ENCODE peak calls at places on chromosomes 3 and 15, in eight cellular contexts. M, I, J, Q, G, X, T and H are unnamed samples.

GRCh38 chr15:40312370-40313158 is 4.8 kb upstream of the PLCB2 start:
- DNase-seq in Q (no peak), T (no peak), I (no peak), J (no peak), G (no peak), X (no peak), M (no peak), H (no peak)

GRCh38 chr15:33091983-33092688 is 102.4 kb downstream of the FMN1 start:
- DNase-seq in G (no peak), Q (no peak), X (no peak), T (no peak), M (no peak), J (no peak), I (no peak), H (no peak)

GRCh38 chr3:160226740-160227048 is 1.5 kb downstream of the C3orf80 start:
- DNase-seq in M (peak; percentile 24), I (no peak), X (no peak), G (no peak), Q (no peak), T (no peak), J (no peak), H (no peak)

GRCh38 chr3:66427951-66428350 is 72.9 kb downstream of the LRIG1 start:
- DNase-seq in G (no peak), T (no peak), I (no peak), X (no peak), M (no peak), Q (no peak), J (no peak), H (no peak)

GRCh38 chr3:123559040-123559861 is 25.6 kb downstream of the HACD2 start:
- DNase-seq in J (no peak), I (peak; percentile 74), Q (no peak), X (no peak), G (no peak), M (peak; percentile 14), T (no peak), H (no peak)

GRCh38 chr3:119800844-119801243 is 18.9 kb downstream of the NR1I2 start:
- DNase-seq in T (no peak), G (no peak), M (no peak), X (no peak), J (no peak), Q (no peak), I (no peak), H (no peak)

GRCh38 chr15:76378691-76379090 is 42.1 kb downstream of the ISL2 start:
- DNase-seq in M (no peak), I (no peak), G (no peak), J (no peak), T (no peak), X (no peak), Q (no peak), H (no peak)

GRCh38 chr15:48717458-48717857 is 71.9 kb upstream of the FBN1 start:
- DNase-seq in X (no peak), Q (no peak), G (no peak), J (no peak), I (peak; percentile 44), M (no peak), T (no peak), H (no peak)

GRCh38 chr15:74233864-74234597 is 2.1 kb upstream of the CCDC33 start:
- DNase-seq in G (no peak), Q (no peak), J (no peak), M (no peak), T (no peak), I (no peak), X (no peak), H (no peak)

GRCh38 chr3:81218023-81218422 is 543.4 kb downstream of the GBE1 start:
- DNase-seq in I (peak; percentile 73), X (no peak), J (no peak), G (no peak), T (no peak), Q (no peak), M (peak; percentile 41), H (no peak)

DNA sequence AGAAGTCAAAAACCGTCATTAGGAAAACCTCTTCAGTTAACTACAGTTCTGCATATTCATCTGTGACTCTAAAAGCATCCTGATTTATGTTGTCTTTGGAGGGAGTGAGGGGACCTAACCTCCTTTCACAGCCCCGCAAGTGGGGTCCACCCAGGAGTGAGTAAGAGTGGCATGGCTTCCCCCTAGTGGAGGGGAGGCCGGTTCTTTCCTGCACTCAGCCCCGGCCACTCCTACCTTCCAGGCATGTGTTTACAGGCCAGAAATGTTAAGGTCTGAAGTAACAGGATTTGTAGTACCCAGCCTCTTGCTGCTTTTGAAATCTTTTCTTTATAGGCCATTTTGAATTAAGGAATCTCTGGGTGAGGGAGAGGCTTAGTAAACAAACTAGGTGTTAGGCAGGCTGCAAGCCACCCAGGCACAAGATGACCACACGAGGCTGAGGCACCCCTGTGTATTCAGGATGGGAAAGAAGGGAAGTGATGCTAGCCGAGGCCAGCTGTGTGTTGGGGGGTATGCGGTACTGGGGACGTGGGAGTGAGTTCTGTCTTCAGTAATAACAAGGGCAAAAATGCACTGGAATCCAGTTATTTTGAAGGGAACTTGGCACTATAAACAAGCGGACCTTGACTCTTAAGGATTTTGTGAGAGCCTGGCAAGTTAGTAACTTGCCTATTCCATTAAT is 50.5 kb downstream of the CTDSPL start:
- DNase-seq in M (no peak), G (no peak), Q (no peak), I (no peak), J (no peak), T (no peak), X (peak; percentile 81), H (no peak)
- TF ChIP-seq CTCF in M (no peak), G (no peak), Q (no peak), I (peak; percentile 35), J (no peak), T (peak; percentile 31), X (no peak), H (peak; percentile 43)

GRCh38 chr15:58779554-58779953 is 8.5 kb downstream of the MINDY2 start:
- DNase-seq in G (no peak), J (no peak), T (no peak), I (no peak), Q (no peak), M (no peak), X (no peak), H (no peak)

GRCh38 chr15:58777107-58777506 is 6.0 kb downstream of the MINDY2 start:
- DNase-seq in Q (no peak), J (no peak), X (no peak), G (no peak), T (no peak), M (no peak), I (no peak), H (no peak)

GRCh38 chr15:58773024-58773423 is 1.9 kb downstream of the MINDY2 start:
- DNase-seq in X (no peak), G (no peak), J (no peak), I (no peak), M (no peak), Q (no peak), T (no peak), H (no peak)

GRCh38 chr15:58771621-58772235 is 626 bp downstream of the MINDY2 start:
- DNase-seq in I (peak; percentile 35), Q (peak; percentile 45), T (peak; percentile 53), X (peak; percentile 89), G (no peak), J (no peak), M (peak; percentile 65), H (peak; percentile 72)

DNA sequence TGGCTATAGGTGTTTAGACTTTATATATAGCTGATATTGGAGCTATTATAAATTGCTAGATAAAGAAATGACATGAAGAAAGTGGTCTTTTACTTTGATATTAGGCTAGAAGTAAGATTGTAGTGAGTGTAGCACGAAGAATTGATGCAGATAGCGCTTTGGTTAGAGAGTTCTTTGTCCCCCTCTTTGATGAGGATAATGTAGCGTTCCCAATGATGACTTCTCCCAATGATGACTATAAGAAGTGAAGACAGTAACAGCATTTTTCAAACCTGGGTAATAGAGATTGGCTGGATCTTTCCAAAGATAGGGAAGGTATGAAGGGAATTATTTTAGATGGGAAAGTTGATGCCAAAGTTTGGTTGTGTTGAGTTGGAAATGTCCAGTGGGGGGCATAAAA is 4.3 kb downstream of the MINDY2 start:
- DNase-seq in M (no peak), G (no peak), X (no peak), T (no peak), J (no peak), I (no peak), Q (no peak), H (no peak)
- TF ChIP-seq CTCF in M (no peak), G (no peak), X (no peak), T (no peak), J (no peak), I (no peak), Q (no peak), H (no peak)

DNA sequence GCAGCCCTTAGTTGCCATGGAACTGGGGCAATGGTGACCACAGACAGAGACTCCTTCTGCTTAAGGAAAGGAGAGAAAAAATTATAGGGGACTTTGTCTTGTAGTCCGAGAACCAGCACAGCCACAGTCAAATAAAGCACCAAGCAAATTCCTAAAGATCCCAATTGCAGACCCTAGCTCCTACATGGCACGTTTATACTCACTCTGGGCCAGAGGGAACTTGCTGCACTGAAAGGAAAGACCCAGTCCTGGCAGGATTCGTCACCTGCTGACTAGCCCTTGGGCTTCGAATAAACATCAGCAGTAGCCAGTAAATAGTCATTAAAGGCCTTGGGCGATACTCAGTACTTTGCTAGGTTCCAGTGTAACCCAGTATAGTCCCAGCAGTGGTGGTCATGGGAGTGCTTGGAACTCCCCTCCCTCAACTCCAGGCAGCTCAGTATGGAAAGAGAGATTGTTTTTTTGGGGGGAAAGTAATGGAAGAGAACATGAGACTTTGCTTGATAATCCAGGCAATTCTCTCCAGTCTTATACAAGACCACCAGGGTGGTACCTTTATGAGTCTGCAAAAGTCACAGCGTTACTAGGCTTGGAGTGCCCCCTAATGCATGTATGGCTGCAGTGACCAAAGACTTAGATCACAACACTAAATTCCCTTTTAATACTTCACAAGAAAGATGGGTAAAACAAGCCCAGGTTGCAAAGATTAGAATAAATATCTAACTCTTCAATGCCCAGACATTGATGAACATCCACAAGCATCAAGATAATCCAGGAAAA is 66.4 kb upstream of the AGTR1 start:
- DNase-seq in I (no peak), Q (no peak), J (no peak), X (no peak), M (peak; percentile 40), T (no peak), G (no peak), H (no peak)
- TF ChIP-seq CTCF in I (peak; percentile 41), Q (no peak), J (no peak), X (no peak), M (peak; percentile 47), T (peak; percentile 14), G (peak; percentile 26), H (peak; percentile 61)

GRCh38 chr15:80431635-80432034 is 27.5 kb downstream of the ARNT2 start:
- DNase-seq in G (no peak), J (no peak), I (no peak), Q (no peak), X (peak; percentile 76), T (no peak), M (no peak), H (no peak)
- TF ChIP-seq CTCF in G (no peak), J (no peak), I (no peak), Q (no peak), X (no peak), T (no peak), M (no peak), H (no peak)